ENCODE peak calls at places on chromosomes 5 and 9, in five cellular contexts. N is neural progenitor cell, D is A673, A is hepatocyte, S is fibroblast of lung. E is an unnamed sample.

GRCh38 chr5:124963236-124963929 is 216.9 kb upstream of the ZNF608 start:
- DNase-seq in N (peak; percentile 54), D (peak; percentile 71), S (peak; percentile 97), A (peak; percentile 73), E (peak; percentile 56)

GRCh38 chr9:108468364-108468763 is 387.4 kb downstream of the ACTL7B start:
- DNase-seq in D (peak; percentile 75), S (no peak), A (no peak), N (peak; percentile 48), E (peak; percentile 82)

GRCh38 chr9:38271666-38272241 is 120.7 kb upstream of the ALDH1B1 start:
- DNase-seq in D (no peak), S (no peak), A (no peak), N (no peak), E (no peak)

GRCh38 chr9:90053027-90053426 is 448.2 kb downstream of the GADD45G start:
- DNase-seq in D (peak; percentile 18), N (no peak), A (no peak), S (no peak), E (peak; percentile 74)

GRCh38 chr5:96934695-96935555 is 955 bp upstream of the LNPEP start:
- DNase-seq in N (peak; percentile 95), S (peak; percentile 96), D (peak; percentile 93), A (peak; percentile 96), E (peak; percentile 90)

GRCh38 chr5:168269950-168270349 is 21.5 kb upstream of the WWC1 start:
- DNase-seq in D (no peak), S (peak; percentile 3), A (peak; percentile 52), N (peak; percentile 15), E (peak; percentile 45)

GRCh38 chr5:123500476-123500875 is 11.5 kb upstream of the CSNK1G3 start:
- DNase-seq in S (no peak), D (no peak), A (no peak), N (no peak), E (no peak)

GRCh38 chr5:156427315-156427714 is 100.4 kb downstream of the SGCD start:
- DNase-seq in N (no peak), S (no peak), A (no peak), D (no peak), E (no peak)

GRCh38 chr5:74127377-74128338 is 501.7 kb downstream of the ARHGEF28 start:
- DNase-seq in N (peak; percentile 20), S (peak; percentile 2), D (no peak), A (peak; percentile 53), E (peak; percentile 34)

GRCh38 chr9:68417762-68418161 is 61.4 kb downstream of the PGM5 start:
- DNase-seq in D (no peak), N (peak; percentile 20), A (no peak), S (no peak), E (no peak)

GRCh38 chr5:78958672-78959410 is 26.3 kb downstream of the ARSB start:
- DNase-seq in N (peak; percentile 9), S (no peak), A (no peak), D (no peak), E (no peak)

GRCh38 chr5:50800410-50800809 is 134.0 kb downstream of the PARP8 start:
- DNase-seq in N (no peak), D (no peak), A (no peak), S (no peak), E (no peak)

GRCh38 chr5:127290946-127291763 is 559 bp downstream of the MEGF10 start:
- DNase-seq in S (peak; percentile 20), N (peak; percentile 38), A (no peak), D (no peak), E (peak; percentile 55)
- H3K4me3 ChIP-seq in S (peak overlapping the region; percentile 37), N (peak overlapping the region; percentile 60), A (peak overlapping the region; percentile 68), D (peak overlapping the region; percentile 40), E (peak overlapping the region; percentile 90)

GRCh38 chr9:126612813-126613641 is 701 bp upstream of the LMX1B start:
- DNase-seq in D (no peak), N (peak; percentile 72), A (no peak), S (no peak), E (peak; percentile 62)
- TF ChIP-seq EZH2 in D (peak; percentile 93), N (peak; percentile 98), A (peak; percentile 99), S (peak; percentile 98), E (peak; percentile 97)

GRCh38 chr5:1183424-1184162 is 17.8 kb upstream of the SLC6A19 start:
- DNase-seq in N (no peak), A (no peak), S (no peak), D (no peak), E (no peak)
- H3K27me3 ChIP-seq in N (no peaks in the 10 kb centered on the region), A (no peaks in the 10 kb centered on the region), S (no peaks in the 10 kb centered on the region), D (peaks cover 8% of the 10 kb centered on the region), E (no peaks in the 10 kb centered on the region)

GRCh38 chr5:17229308-17229707 is 11.9 kb downstream of the BASP1 start:
- DNase-seq in S (no peak), A (no peak), N (no peak), D (no peak), E (no peak)
- H3K4me3 ChIP-seq in S (no peak overlapping the region), A (no peak overlapping the region), N (no peak overlapping the region), D (no peak overlapping the region), E (no peak overlapping the region)

GRCh38 chr9:122220673-122221222 is 8.0 kb downstream of the LHX6 start:
- DNase-seq in S (no peak), N (peak; percentile 33), D (no peak), A (no peak), E (no peak)
- TF ChIP-seq EZH2 in S (peak; percentile 82), N (peak; percentile 37), D (no peak), A (peak; percentile 37), E (peak; percentile 81)

GRCh38 chr5:1659100-1660036 is 135.6 kb upstream of the LPCAT1 start:
- DNase-seq in A (no peak), S (no peak), D (no peak), N (no peak), E (no peak)

GRCh38 chr5:1660037-1660400 is 136.3 kb upstream of the LPCAT1 start:
- DNase-seq in D (no peak), A (peak; percentile 3), N (no peak), S (no peak), E (no peak)

GRCh38 chr5:1661311-1661710 is 137.6 kb upstream of the LPCAT1 start:
- DNase-seq in S (no peak), N (no peak), D (no peak), A (peak; percentile 2), E (no peak)

GRCh38 chr5:1661831-1662558 is 137.6 kb downstream of the MRPL36 start:
- DNase-seq in A (no peak), D (no peak), S (no peak), N (no peak), E (no peak)

GRCh38 chr5:1660511-1660910 is 136.8 kb upstream of the LPCAT1 start:
- DNase-seq in N (no peak), D (no peak), A (no peak), S (no peak), E (no peak)
- H3K27me3 ChIP-seq in N (peaks cover 18% of the 10 kb centered on the region), D (peaks cover 3% of the 10 kb centered on the region), A (peaks cover 17% of the 10 kb centered on the region), S (peaks cover 7% of the 10 kb centered on the region), E (no peaks in the 10 kb centered on the region)

DNA sequence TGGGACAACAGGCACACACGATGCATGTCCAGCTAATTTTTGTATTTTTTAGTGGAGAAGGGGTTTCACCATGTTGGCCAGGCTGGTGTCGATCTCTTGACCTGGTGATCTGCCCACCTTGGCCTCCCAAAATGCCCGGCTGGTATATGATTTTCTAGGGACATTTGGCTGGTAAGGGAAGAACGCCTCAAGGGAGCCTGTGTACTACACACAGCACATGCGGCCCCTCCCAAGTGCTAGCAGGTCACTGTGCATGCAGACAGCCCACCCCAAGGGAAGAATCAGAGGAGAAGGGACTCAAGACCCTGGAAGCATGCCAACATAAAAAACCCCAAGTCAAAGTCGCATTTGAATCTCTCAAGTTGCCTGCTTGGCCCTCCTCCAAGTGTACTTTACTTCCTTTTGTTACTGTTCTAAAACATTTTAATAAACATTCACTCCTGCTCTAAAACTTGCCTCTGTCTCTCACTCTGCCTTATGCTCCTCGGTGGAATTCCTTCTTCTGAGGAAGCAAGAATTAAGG is 24.3 kb upstream of the OTULINL start:
- DNase-seq in A (peak; percentile 48), S (no peak), N (no peak), D (peak; percentile 29), E (no peak)
- H3K4me3 ChIP-seq in A (no peak overlapping the region), S (no peak overlapping the region), N (no peak overlapping the region), D (no peak overlapping the region), E (no peak overlapping the region)

GRCh38 chr9:124010303-124010664 is 1.3 kb upstream of the LHX2 start:
- DNase-seq in S (no peak), D (no peak), N (peak; percentile 16), A (no peak), E (no peak)
- TF ChIP-seq EZH2 in S (no peak), D (no peak), N (peak; percentile 22), A (no peak), E (peak; percentile 77)

DNA sequence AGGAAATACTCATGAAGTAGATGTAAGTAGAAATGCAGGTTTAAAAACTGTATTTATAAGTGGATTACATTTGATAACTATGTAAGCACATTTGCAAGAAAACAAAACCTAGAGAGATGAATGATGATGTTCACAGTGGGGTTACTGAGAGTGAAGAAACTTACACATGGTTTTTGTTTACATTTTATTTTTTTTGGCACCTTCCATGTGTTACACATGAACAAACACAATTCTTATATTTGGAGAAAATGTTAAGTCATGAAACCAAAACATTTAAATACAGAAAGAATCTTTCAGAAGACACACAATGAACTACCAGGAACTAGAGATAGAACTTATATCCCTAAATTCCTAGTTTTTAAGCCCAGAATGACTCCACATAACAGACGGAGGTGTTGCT is 51.5 kb upstream of the SPATA31E1 start:
- DNase-seq in A (no peak), S (no peak), D (no peak), N (no peak), E (no peak)
- H3K27me3 ChIP-seq in A (no peaks in the 10 kb centered on the region), S (no peaks in the 10 kb centered on the region), D (no peaks in the 10 kb centered on the region), N (no peaks in the 10 kb centered on the region), E (no peaks in the 10 kb centered on the region)

E was measured in GM23338.